ENCODE peak calls at places on chromosomes 1 and 21, in seven cellular contexts. K is osteoblast, A is ascending aorta, I is heart right ventricle, M is ovary, W is heart left ventricle, U is transverse colon. P is an unnamed sample. For H3K4me1 and H3K27me3, the result is how much of the 10 kb centered on the place peaks cover.

GRCh38 chr1:36706416-36706815 is 223.7 kb upstream of the CSF3R start:
- DNase-seq in W (no peak), A (no peak), K (no peak), I (no peak), U (no peak), M (no peak), P (no peak)

GRCh38 chr1:177228721-177229088 is 57.9 kb downstream of the BRINP2 start:
- DNase-seq in K (no peak), A (no peak), W (no peak), I (no peak), U (no peak), M (no peak), P (no peak)

GRCh38 chr1:94980909-94981252 is 54.0 kb upstream of the CNN3 start:
- DNase-seq in W (no peak), U (no peak), M (no peak), I (no peak), K (no peak), A (no peak), P (no peak)

GRCh38 chr1:240582953-240583352 is 29.0 kb downstream of the GREM2 start:
- DNase-seq in A (no peak), I (no peak), U (no peak), M (no peak), K (no peak), W (no peak), P (no peak)

GRCh38 chr1:25038699-25039098 is 108.6 kb upstream of the RUNX3 start:
- DNase-seq in A (no peak), M (no peak), W (no peak), I (no peak), K (no peak), U (no peak), P (no peak)

GRCh38 chr1:2212542-2213491 is 15.3 kb upstream of the SKI start:
- DNase-seq in K (peak), U (peak), I (peak), M (peak), A (peak), W (peak), P (no peak)

GRCh38 chr1:230191079-230191478 is 124.0 kb downstream of the GALNT2 start:
- DNase-seq in K (peak), M (peak), A (peak), U (peak), W (peak), I (no peak), P (no peak)

GRCh38 chr1:65827346-65827745 is 34.7 kb downstream of the PDE4B start:
- DNase-seq in A (no peak), M (no peak), W (no peak), K (no peak), I (no peak), U (no peak), P (no peak)

GRCh38 chr1:218553197-218553596 is 208.1 kb downstream of the TGFB2 start:
- DNase-seq in W (no peak), K (no peak), I (no peak), M (no peak), A (no peak), U (no peak), P (no peak)

DNA sequence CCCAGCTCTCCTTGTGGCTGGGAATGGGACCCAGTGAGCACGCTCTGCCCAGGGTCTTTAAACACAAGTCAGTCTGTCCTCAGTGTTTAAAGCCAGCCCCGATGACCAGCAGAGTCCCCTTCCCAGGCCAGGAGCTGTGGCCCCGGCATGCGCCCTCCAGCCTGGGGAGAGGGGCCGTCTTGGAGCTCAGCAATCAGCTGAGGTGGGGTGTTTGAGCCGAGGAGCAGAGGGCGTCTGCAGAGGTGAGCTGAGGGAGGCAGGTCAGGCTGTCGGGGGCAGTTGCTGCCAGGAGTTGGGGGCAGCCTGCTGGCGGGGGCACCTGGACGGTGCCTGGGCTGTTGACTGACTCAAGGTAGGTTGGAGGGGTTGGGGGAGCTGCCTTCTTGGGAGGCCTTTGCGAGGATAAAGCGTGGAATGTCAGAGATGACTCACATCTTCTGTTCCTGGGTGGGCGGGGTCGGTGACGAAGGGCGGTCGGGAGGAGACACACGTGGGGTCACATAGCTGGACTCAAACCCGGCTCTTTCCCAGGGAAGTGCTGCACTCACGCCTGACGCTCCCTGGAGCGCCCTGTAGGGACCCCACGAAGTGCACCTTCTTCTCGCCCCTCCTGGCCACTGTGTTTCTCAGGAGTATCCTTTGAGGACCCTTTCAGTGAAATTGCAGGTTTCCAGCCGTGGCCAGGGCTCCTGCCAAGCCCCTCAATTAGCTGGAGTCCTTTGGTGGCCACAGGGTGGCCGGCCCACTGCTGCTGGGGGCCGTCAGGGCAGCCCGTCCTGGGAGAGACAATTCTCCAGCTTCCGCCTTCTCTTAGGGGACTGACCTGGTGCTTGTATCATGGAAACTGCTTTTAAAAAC is 86.2 kb downstream of the SIK1 start:
- DNase-seq in I (no peak), W (no peak), U (peak), M (no peak), K (peak), A (no peak), P (no peak)
- H3K4me1 ChIP-seq in I (under half), W (under half), U (under half), M (under half), K (under half), A (under half), P (under half)

GRCh38 chr1:170630977-170631376 is 33.0 kb upstream of the PRRX1 start:
- DNase-seq in M (no peak), A (no peak), U (no peak), K (no peak), I (no peak), W (no peak), P (no peak)

GRCh38 chr1:170634293-170634692 is 29.6 kb upstream of the PRRX1 start:
- DNase-seq in U (no peak), I (no peak), W (no peak), M (no peak), K (no peak), A (no peak), P (no peak)

GRCh38 chr1:170640581-170640980 is 23.4 kb upstream of the PRRX1 start:
- DNase-seq in M (no peak), A (no peak), W (no peak), I (no peak), K (no peak), U (no peak), P (no peak)

GRCh38 chr1:170634819-170635410 is 29.0 kb upstream of the PRRX1 start:
- DNase-seq in M (no peak), U (no peak), K (no peak), A (no peak), I (no peak), W (no peak), P (no peak)
- H3K27me3 ChIP-seq in M (under half), U (under half), K (under half), A (under half), I (under half), W (under half), P (under half)

GRCh38 chr1:11740258-11741192 is 4.6 kb downstream of the AGTRAP start:
- DNase-seq in K (no peak), U (no peak), W (no peak), A (no peak), I (no peak), M (no peak), P (no peak)

GRCh38 chr1:11736746-11737639 is 1.1 kb downstream of the AGTRAP start:
- DNase-seq in A (no peak), I (peak), U (peak), K (peak), W (peak), M (peak), P (peak)

GRCh38 chr1:11735854-11736745 is at the start of gene AGTRAP:
- DNase-seq in W (peak), A (peak), M (peak), K (peak), I (peak), U (peak), P (peak)

GRCh38 chr1:11738783-11739182 is 2.8 kb downstream of the AGTRAP start:
- DNase-seq in M (no peak), A (no peak), K (peak), U (no peak), W (no peak), I (no peak), P (no peak)

DNA sequence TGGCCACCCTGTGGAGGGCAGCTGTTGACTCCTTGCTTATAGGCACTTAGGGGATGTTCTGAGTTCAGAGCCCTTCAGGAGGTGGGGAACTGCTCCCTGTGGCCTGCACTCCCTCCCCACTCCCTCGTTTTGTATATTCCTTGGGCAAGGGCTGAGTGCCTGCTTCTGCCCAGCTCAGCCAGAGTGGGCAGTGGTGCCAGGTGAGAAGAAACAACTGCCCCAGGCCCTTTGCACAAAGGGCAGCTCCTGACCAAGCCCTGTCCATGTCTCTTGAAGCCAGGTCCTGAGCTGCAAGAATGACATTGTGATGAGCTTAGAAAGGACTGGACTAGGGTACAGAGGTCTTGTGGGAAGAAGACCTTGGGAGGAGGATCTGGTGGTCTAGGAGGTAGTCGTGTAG is 2.2 kb downstream of the AGTRAP start:
- DNase-seq in U (no peak), K (peak), I (no peak), M (no peak), W (no peak), A (no peak), P (no peak)
- H3K4me3 ChIP-seq in U (no peak), K (no peak), I (no peak), M (no peak), W (no peak), A (no peak), P (no peak)

DNA sequence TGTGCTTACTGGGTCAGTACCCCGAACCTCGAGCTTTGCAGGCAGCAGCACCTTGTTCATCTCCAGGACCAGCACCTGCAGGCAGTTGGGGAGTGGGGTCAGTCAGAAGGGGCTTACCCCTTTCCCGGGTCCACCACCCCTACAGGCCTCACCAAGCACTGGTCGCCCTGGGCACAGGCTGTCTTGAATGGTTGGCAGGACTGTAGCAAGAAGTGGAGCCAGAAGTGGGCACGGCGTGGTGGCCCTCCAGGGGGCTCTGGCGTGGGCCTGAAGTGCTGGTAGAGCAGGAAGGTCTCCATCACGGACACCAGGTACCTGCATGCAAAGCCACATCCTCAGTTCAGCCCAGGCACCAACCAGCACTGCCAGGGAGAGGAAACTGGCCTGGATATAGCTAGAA is 5.2 kb downstream of the MAP3K6 start:
- DNase-seq in I (no peak), M (no peak), U (no peak), A (no peak), K (no peak), W (no peak), P (no peak)
- H3K4me1 ChIP-seq in I (under half), M (under half), U (under half), A (under half), K (under half), W (under half), P (under half)

DNA sequence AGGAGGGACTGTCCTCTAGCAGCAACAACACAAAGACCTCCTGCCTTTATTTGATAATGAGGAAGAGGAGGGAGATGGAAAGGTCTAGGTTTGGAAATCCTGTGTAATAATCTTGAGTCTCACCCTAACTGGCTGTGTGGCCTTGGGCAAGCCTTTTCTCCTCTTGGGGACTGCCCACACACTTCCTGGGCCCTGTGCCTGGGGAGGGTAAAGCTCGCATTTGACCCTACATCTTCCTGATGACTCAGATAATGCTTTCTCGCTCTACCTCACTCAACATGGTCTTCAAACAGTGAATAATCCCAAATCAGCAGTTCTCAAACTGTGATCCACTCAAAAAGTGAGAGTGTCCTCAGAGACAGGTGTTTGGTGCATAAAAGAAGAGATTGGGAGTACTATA is 81.2 kb downstream of the VWA5B1 start:
- DNase-seq in U (no peak), K (peak), W (no peak), A (no peak), M (no peak), I (no peak), P (no peak)
- H3K27me3 ChIP-seq in U (half or more), K (under half), W (under half), A (under half), M (under half), I (half or more), P (under half)

GRCh38 chr1:10659646-10660540 is 136.6 kb downstream of the CASZ1 start:
- DNase-seq in I (no peak), U (no peak), W (no peak), K (no peak), A (no peak), M (no peak), P (no peak)
- H3K4me3 ChIP-seq in I (no peak), U (no peak), W (no peak), K (no peak), A (no peak), M (no peak), P (no peak)

DNA sequence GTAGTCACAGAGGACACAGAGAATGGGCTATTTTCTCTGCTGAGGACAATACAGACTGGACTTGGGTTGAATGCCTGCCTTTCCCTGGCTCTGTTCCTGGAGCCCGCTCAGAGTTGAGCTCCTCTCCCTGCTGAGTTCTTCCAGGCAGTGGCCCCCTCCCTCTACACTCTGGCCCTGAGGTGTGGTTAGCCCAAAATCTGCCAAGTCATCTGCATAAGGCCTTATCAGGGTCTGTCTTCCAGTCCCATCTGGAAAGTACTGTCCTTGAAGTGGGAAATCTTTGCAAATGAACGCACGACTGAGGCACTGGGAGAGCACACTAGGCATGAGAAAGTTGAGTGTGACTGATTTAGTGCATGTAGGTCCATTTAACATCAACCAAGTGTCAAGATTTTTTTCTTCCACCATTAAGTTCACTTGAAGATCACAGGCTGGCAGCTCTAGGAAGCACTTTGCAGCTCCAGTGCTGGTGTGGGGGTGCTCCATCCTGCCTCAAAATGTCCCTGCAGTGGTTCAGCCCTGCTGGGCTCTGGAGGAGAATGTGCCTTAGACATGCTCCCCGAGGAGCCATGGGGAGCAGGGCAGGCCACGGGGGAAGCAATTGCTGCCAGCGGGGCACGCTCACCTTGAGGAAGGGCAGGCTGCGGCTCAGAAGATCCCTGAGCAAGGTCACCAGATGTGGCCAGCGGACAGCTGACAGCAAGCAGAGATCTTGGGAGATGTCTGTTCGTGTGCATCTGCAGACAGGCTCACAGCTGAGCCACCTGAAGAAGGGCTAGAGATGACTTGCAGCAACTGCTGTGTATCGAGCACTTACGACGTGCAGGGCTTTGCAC is 41.5 kb downstream of the IER5 start:
- DNase-seq in I (no peak), U (no peak), K (no peak), M (no peak), W (no peak), A (no peak), P (no peak)
- H3K4me1 ChIP-seq in I (half or more), U (under half), K (under half), M (under half), W (half or more), A (under half), P (under half)

DNA sequence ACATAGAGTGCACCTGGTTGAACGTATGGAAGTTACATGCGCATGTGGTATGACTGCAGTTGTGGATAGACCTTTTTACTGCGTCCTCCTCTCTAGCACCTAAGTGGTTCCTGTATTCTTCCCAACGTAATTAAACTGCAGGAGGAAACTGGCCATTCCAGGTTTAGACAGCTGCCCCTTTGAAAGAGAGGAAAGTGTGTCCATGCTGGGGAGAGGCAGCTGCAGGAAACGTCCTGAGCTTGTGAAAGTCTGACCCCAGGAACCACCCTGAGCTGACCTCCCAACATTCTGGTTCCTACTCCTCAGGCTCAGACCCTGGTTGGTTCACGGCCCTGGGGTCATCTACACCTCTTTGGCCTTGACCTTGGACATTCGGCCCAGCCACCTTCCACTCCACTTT is 309.3 kb downstream of the DISC1 start:
- DNase-seq in I (no peak), M (no peak), A (no peak), U (no peak), W (no peak), K (no peak), P (no peak)
- H3K27me3 ChIP-seq in I (under half), M (under half), A (under half), U (under half), W (under half), K (under half), P (under half)

GRCh38 chr1:54199765-54200518 is at the start of the genes CYB5RL and MRPL37:
- DNase-seq in A (peak), U (peak), M (peak), K (peak), W (peak), I (peak), P (peak)
- H3K4me3 ChIP-seq in A (peak), U (peak), M (peak), K (peak), W (peak), I (peak), P (peak)

GRCh38 chr21:37552496-37553399 is 186.2 kb downstream of the DYRK1A start:
- DNase-seq in K (peak), A (no peak), M (peak), I (peak), U (no peak), W (peak), P (no peak)
- H3K4me1 ChIP-seq in K (under half), A (under half), M (under half), I (under half), U (under half), W (under half), P (under half)

P was measured in iPS DF 6.9.